ENCODE peak calls at places on chromosomes 3 and 15, in five cellular contexts. One of them, this sample, is unnamed.

GRCh38 chr3:15953841-15954240 is 156.1 kb upstream of the ANKRD28 start:
- DNase-seq in posterior cingulate gyrus: no peak
- DNase-seq in activated B cell treated with CpG ODN at 0.5 μM for 24 hours: no peak
- DNase-seq in neuronal stem cell: no peak
- DNase-seq in lower lobe of right lung: no peak
- DNase-seq in this sample: no peak

GRCh38 chr15:43225201-43225949 is 4.6 kb upstream of the EPB42 start:
- DNase-seq in posterior cingulate gyrus: no peak
- DNase-seq in lower lobe of right lung: no peak
- DNase-seq in neuronal stem cell: peak; percentile 37
- DNase-seq in activated B cell treated with CpG ODN at 0.5 μM for 24 hours: no peak
- DNase-seq in this sample: no peak

GRCh38 chr3:8538223-8538622 is 36.6 kb downstream of the LMCD1 start:
- DNase-seq in posterior cingulate gyrus: no peak
- DNase-seq in activated B cell treated with CpG ODN at 0.5 μM for 24 hours: no peak
- DNase-seq in neuronal stem cell: no peak
- DNase-seq in lower lobe of right lung: no peak
- DNase-seq in this sample: no peak

GRCh38 chr3:128786434-128787020 is 60.5 kb downstream of the RAB7A start:
- DNase-seq in lower lobe of right lung: no peak
- DNase-seq in neuronal stem cell: no peak
- DNase-seq in posterior cingulate gyrus: no peak
- DNase-seq in activated B cell treated with CpG ODN at 0.5 μM for 24 hours: no peak
- DNase-seq in this sample: no peak

GRCh38 chr3:139084176-139084575 is 39.5 kb upstream of the PRR23C start:
- DNase-seq in posterior cingulate gyrus: no peak
- DNase-seq in lower lobe of right lung: no peak
- DNase-seq in neuronal stem cell: no peak
- DNase-seq in activated B cell treated with CpG ODN at 0.5 μM for 24 hours: no peak
- DNase-seq in this sample: no peak

GRCh38 chr15:99983171-99983891 is 250.1 kb upstream of the LYSMD4 start:
- DNase-seq in neuronal stem cell: no peak
- DNase-seq in posterior cingulate gyrus: no peak
- DNase-seq in activated B cell treated with CpG ODN at 0.5 μM for 24 hours: no peak
- DNase-seq in lower lobe of right lung: no peak
- DNase-seq in this sample: peak; percentile 82

GRCh38 chr3:144624656-144625055 is 653.0 kb downstream of the DIPK2A start:
- DNase-seq in activated B cell treated with CpG ODN at 0.5 μM for 24 hours: no peak
- DNase-seq in posterior cingulate gyrus: no peak
- DNase-seq in neuronal stem cell: no peak
- DNase-seq in lower lobe of right lung: no peak
- DNase-seq in this sample: no peak

GRCh38 chr3:39202094-39202493 is 9.7 kb upstream of the XIRP1 start:
- DNase-seq in neuronal stem cell: no peak
- DNase-seq in lower lobe of right lung: no peak
- DNase-seq in posterior cingulate gyrus: no peak
- DNase-seq in activated B cell treated with CpG ODN at 0.5 μM for 24 hours: no peak
- DNase-seq in this sample: no peak

GRCh38 chr3:171458056-171458856 is 1.9 kb downstream of the TNIK start:
- DNase-seq in neuronal stem cell: peak; percentile 12
- DNase-seq in posterior cingulate gyrus: no peak
- DNase-seq in lower lobe of right lung: no peak
- DNase-seq in activated B cell treated with CpG ODN at 0.5 μM for 24 hours: no peak
- DNase-seq in this sample: no peak

GRCh38 chr3:67361770-67362169 is 292.6 kb downstream of the SUCLG2 start:
- DNase-seq in lower lobe of right lung: no peak
- DNase-seq in neuronal stem cell: no peak
- DNase-seq in posterior cingulate gyrus: no peak
- DNase-seq in activated B cell treated with CpG ODN at 0.5 μM for 24 hours: no peak
- DNase-seq in this sample: no peak